ENCODE peak calls at places on chromosomes 6 and 20, in five cellular contexts. Q is foreskin keratinocyte, O is body of pancreas, N is lower lobe of right lung, C is left ventricle myocardium inferior. U is an unnamed sample.
A peak's percentile ranks its signal among the peaks of the same experiment; 100 is the strongest.

GRCh38 chr6:31305674-31306219 is 33.9 kb upstream of the HLA-C start:
- DNase-seq in Q (no peak), O (no peak), N (no peak), C (no peak), U (no peak)

GRCh38 chr6:45422541-45423110 is 44.9 kb upstream of the SUPT3H start:
- DNase-seq in Q (no peak), O (peak; percentile 26), N (peak; percentile 61), C (peak; percentile 39), U (no peak)

GRCh38 chr6:10801224-10801848 is 37.0 kb downstream of the MAK start:
- DNase-seq in Q (peak; percentile 49), O (peak; percentile 59), N (peak; percentile 56), C (peak; percentile 27), U (no peak)

GRCh38 chr6:151060096-151060741 is 179.5 kb upstream of the AKAP12 start:
- DNase-seq in Q (peak; percentile 99), O (no peak), N (no peak), C (no peak), U (peak; percentile 91)

GRCh38 chr6:115896538-115897129 is 164.1 kb downstream of the FRK start:
- DNase-seq in Q (peak; percentile 35), O (no peak), N (no peak), C (no peak), U (no peak)

GRCh38 chr6:51965222-51965801 is 122.1 kb downstream of the PKHD1 start:
- DNase-seq in Q (no peak), O (no peak), N (no peak), C (no peak), U (no peak)

GRCh38 chr20:62011938-62012534 is 53.6 kb downstream of the TAF4 start:
- DNase-seq in Q (no peak), O (no peak), N (no peak), C (no peak), U (no peak)

GRCh38 chr6:85449388-85449817 is 480 bp upstream of the NT5E start:
- DNase-seq in Q (peak; percentile 91), O (no peak), N (no peak), C (no peak), U (no peak)

GRCh38 chr20:2809690-2810089 is 5.1 kb upstream of the C20orf141 start:
- DNase-seq in Q (no peak), O (no peak), N (no peak), C (no peak), U (no peak)

GRCh38 chr6:27672113-27672799 is 199.4 kb upstream of the ZNF184 start:
- DNase-seq in Q (peak; percentile 96), O (peak; percentile 30), N (no peak), C (no peak), U (peak; percentile 49)

GRCh38 chr20:50790651-50791277 is 4.1 kb upstream of the BCAS4 start:
- DNase-seq in Q (peak; percentile 80), O (peak; percentile 84), N (peak; percentile 93), C (peak; percentile 86), U (peak; percentile 49)

GRCh38 chr20:24943196-24943595 is 5.9 kb upstream of the CST7 start:
- DNase-seq in Q (no peak), O (no peak), N (no peak), C (no peak), U (no peak)

GRCh38 chr6:152636675-152637421 is at the start of gene SYNE1:
- DNase-seq in Q (no peak), O (peak; percentile 17), N (peak; percentile 78), C (peak; percentile 54), U (no peak)

GRCh38 chr6:15427360-15428070 is 181.6 kb downstream of the JARID2 start:
- DNase-seq in Q (peak; percentile 65), O (no peak), N (no peak), C (no peak), U (no peak)

GRCh38 chr20:39850236-39850635 is 838.8 kb downstream of the MAFB start:
- DNase-seq in Q (no peak), O (no peak), N (no peak), C (no peak), U (no peak)

GRCh38 chr20:57808266-57808866 is 98.6 kb upstream of the PMEPA1 start:
- DNase-seq in Q (no peak), O (no peak), N (no peak), C (no peak), U (no peak)

GRCh38 chr20:50438986-50439407 is 71.2 kb upstream of the PTPN1 start:
- DNase-seq in Q (peak; percentile 99), O (no peak), N (no peak), C (no peak), U (peak; percentile 97)

GRCh38 chr6:129542705-129543104 is 167.3 kb downstream of the ARHGAP18 start:
- DNase-seq in Q (no peak), O (no peak), N (no peak), C (no peak), U (no peak)

GRCh38 chr6:45441811-45442453 is 64.2 kb upstream of the SUPT3H start:
- DNase-seq in Q (no peak), O (no peak), N (no peak), C (no peak), U (no peak)

GRCh38 chr6:43355862-43356590 is 13.4 kb downstream of the ZNF318 start:
- DNase-seq in Q (peak; percentile 19), O (no peak), N (no peak), C (no peak), U (no peak)

GRCh38 chr6:69650703-69651102 is 146.1 kb downstream of the LMBRD1 start:
- DNase-seq in Q (no peak), O (no peak), N (no peak), C (no peak), U (no peak)

GRCh38 chr6:32622545-32623401 is 14.4 kb upstream of the HLA-DQA1 start:
- DNase-seq in Q (peak; percentile 72), O (no peak), N (peak; percentile 37), C (no peak), U (no peak)

GRCh38 chr6:99579781-99580180 is 11.3 kb upstream of the CCNC start:
- DNase-seq in Q (no peak), O (no peak), N (no peak), C (no peak), U (no peak)

GRCh38 chr6:33985333-33985751 is 160.5 kb downstream of the GRM4 start:
- DNase-seq in Q (no peak), O (no peak), N (no peak), C (no peak), U (no peak)

GRCh38 chr6:125192610-125192930 is 39.0 kb downstream of the TPD52L1 start:
- DNase-seq in Q (no peak), O (no peak), N (no peak), C (no peak), U (no peak)

GRCh38 chr20:58277578-58278344 is 31.8 kb upstream of the RAB22A start:
- DNase-seq in Q (no peak), O (no peak), N (no peak), C (no peak), U (no peak)

GRCh38 chr6:6730831-6731230 is 142.3 kb downstream of the LY86 start:
- DNase-seq in Q (peak; percentile 71), O (no peak), N (no peak), C (no peak), U (peak; percentile 74)

GRCh38 chr6:37954791-37955190 is 135.3 kb downstream of the ZFAND3 start:
- DNase-seq in Q (no peak), O (no peak), N (no peak), C (no peak), U (no peak)

GRCh38 chr6:7143161-7143974 is 35.6 kb downstream of the RREB1 start:
- DNase-seq in Q (no peak), O (no peak), N (no peak), C (no peak), U (no peak)

GRCh38 chr20:47825011-47825762 is 39.9 kb upstream of the SULF2 start:
- DNase-seq in Q (no peak), O (no peak), N (no peak), C (no peak), U (no peak)

GRCh38 chr6:43070028-43070632 is 6.0 kb upstream of the PTK7 start:
- DNase-seq in Q (no peak), O (no peak), N (no peak), C (no peak), U (no peak)

GRCh38 chr20:44900231-44900854 is 9.5 kb upstream of the PABPC1L start:
- DNase-seq in Q (no peak), O (no peak), N (no peak), C (no peak), U (no peak)
- H3K27ac ChIP-seq in Q (no peak overlapping the region), O (no peak overlapping the region), N (no peak overlapping the region), C (no peak overlapping the region), U (no peak overlapping the region)

GRCh38 chr6:90914312-90914711 is 327.4 kb upstream of the MAP3K7 start:
- DNase-seq in Q (no peak), O (no peak), N (no peak), C (no peak), U (no peak)

GRCh38 chr6:90915224-90915915 is 328.5 kb upstream of the MAP3K7 start:
- DNase-seq in Q (no peak), O (no peak), N (no peak), C (no peak), U (no peak)

GRCh38 chr6:90907931-90908655 is 321.2 kb upstream of the MAP3K7 start:
- DNase-seq in Q (peak; percentile 92), O (no peak), N (no peak), C (no peak), U (peak; percentile 85)

GRCh38 chr6:90917371-90917770 is 330.5 kb upstream of the MAP3K7 start:
- DNase-seq in Q (no peak), O (no peak), N (no peak), C (no peak), U (no peak)

GRCh38 chr6:90911600-90911999 is 324.7 kb upstream of the MAP3K7 start:
- DNase-seq in Q (no peak), O (no peak), N (no peak), C (no peak), U (no peak)
- H3K27ac ChIP-seq in Q (no peak overlapping the region), O (no peak overlapping the region), N (no peak overlapping the region), C (no peak overlapping the region), U (no peak overlapping the region)

DNA sequence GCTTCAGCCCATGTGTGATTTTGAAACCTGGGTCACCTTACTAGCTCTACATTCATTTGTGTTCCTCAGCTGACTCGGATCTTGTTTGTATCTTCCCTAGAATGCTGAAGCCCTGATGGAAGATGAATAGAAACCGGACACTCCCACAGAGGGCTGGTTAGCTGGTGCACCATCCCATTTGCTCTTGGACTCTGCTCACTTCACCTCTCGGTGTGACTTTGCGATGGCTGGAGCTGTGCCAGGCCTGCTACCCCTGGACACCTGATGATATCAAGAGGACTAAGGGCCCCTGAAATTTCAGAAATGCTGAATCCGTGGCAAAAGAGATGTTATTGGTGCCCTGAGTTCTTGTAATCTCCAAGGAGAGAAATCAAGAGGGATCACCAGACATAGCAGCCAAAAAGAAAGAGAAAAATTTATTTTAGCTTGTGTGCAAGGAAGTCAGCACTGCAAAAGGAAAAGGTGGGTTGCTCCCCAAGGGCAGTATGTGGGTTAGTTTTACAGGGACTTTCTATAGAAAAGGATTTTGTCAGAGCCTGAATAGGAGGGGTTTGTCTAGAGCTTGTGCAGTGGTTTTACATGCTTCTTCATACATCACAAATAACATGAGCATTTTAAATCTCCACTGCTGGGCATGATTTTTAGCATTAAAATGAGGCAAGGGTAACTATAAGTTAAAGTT is 426.3 kb upstream of the NOX3 start:
- DNase-seq in Q (no peak), O (no peak), N (no peak), C (no peak), U (no peak)
- H3K27ac ChIP-seq in Q (no peak overlapping the region), O (no peak overlapping the region), N (no peak overlapping the region), C (no peak overlapping the region), U (no peak overlapping the region)

DNA sequence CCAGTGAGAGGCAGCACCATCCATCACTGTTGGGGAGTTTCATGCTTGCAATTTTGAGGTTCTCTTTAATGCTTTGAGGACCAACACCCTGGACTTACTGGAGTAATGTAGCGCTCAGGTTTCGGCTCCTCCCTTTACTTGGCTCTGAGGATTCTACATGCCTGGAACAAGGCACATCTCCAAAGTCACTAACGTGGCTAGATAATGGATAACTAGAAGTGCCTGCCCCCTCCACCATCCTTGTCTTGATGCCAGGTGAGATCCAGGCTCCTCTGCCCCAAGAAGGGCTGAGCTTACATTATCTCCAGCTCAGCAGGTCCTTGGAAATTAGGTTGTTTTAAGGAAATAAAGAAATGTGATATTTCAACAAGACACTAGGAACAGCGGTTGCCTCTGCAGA is 75.5 kb upstream of the ZNFX1 start:
- DNase-seq in Q (no peak), O (no peak), N (no peak), C (no peak), U (no peak)
- H3K27ac ChIP-seq in Q (no peak overlapping the region), O (no peak overlapping the region), N (no peak overlapping the region), C (no peak overlapping the region), U (no peak overlapping the region)